ENCODE peak calls at places on chromosomes 12 and 14, in six cellular contexts. H, G, X, O, Q and P are unnamed samples.

GRCh38 chr12:18723752-18724151 is 14.1 kb downstream of the PLCZ1 start:
- DNase-seq in X (no peak), H (peak; percentile 4), G (no peak), O (no peak), Q (no peak), P (no peak)

GRCh38 chr14:90445011-90445410 is 48.2 kb downstream of the CALM1 start:
- DNase-seq in X (no peak), H (no peak), G (no peak), O (no peak), Q (no peak), P (no peak)

GRCh38 chr14:92997343-92998061 is 74.6 kb downstream of the CHGA start:
- DNase-seq in G (no peak), O (no peak), H (no peak), X (no peak), Q (no peak), P (no peak)

GRCh38 chr12:19065223-19065622 is 64.3 kb upstream of the PLEKHA5 start:
- DNase-seq in G (no peak), Q (no peak), H (no peak), O (no peak), X (no peak), P (no peak)

GRCh38 chr12:101599771-101600486 is 5.2 kb downstream of the MYBPC1 start:
- DNase-seq in O (no peak), H (no peak), Q (no peak), G (no peak), X (no peak), P (no peak)

GRCh38 chr12:64304571-64304970 is 82.5 kb upstream of the KICS2 start:
- DNase-seq in Q (no peak), H (no peak), X (no peak), G (no peak), O (no peak), P (no peak)

GRCh38 chr12:82414926-82415325 is 56.6 kb downstream of the METTL25 start:
- DNase-seq in X (no peak), G (no peak), Q (no peak), H (no peak), O (no peak), P (no peak)

GRCh38 chr12:81297606-81298005 is 219.7 kb downstream of the ACSS3 start:
- DNase-seq in X (no peak), O (no peak), G (no peak), H (no peak), Q (no peak), P (no peak)

GRCh38 chr12:122111070-122111750 is 32.7 kb downstream of the MLXIP start:
- DNase-seq in Q (peak; percentile 57), G (no peak), H (no peak), X (no peak), O (no peak), P (no peak)

GRCh38 chr12:122121341-122122192 is 43.0 kb downstream of the MLXIP start:
- DNase-seq in H (no peak), G (no peak), X (no peak), Q (peak; percentile 37), O (no peak), P (no peak)

GRCh38 chr12:122117979-122118378 is 39.4 kb downstream of the MLXIP start:
- DNase-seq in Q (peak; percentile 25), H (no peak), X (no peak), O (no peak), G (no peak), P (no peak)

DNA sequence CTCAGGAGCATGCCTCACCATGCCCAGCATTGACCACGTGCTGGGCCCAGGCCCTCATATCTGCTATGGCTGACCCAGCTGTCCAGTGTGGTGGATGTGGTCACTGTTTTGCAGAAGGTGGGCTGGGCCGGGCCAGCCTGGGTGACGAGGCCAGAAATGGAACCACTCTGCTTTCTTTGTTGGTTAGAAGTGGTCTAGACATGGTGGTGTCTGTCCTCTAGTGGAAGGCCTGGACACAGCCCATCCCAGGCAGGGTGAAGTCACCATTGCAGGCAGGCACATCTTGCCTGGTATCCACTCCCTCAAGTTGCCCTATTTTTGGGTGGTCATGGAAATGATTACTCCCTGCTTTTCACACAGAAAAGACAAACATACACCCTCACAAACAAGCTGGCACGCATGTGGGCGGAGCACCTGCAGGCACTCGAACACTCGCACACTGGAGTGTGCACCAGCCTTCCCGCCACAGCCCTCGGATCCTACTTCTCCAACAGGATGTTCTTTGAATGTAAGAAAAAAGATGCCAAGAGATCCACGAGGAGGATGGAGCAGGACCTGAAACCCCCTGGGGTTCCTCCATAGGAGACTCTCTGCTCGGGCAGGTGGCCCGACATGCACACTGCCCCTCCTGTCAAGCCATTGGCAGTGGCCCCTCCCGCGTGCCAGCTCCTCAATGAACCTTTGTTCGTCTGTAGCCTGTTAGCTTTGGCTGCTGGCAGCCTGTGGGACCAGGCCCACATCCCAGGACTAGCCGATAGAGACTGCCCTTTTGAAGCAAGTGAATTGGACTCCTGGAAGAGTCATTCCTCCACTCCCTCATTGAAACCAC is 38.4 kb downstream of the MLXIP start:
- DNase-seq in Q (peak; percentile 74), X (no peak), H (no peak), O (no peak), G (no peak), P (no peak)
- TF ChIP-seq CTCF in Q (peak; percentile 34), X (no peak), H (no peak), O (peak; percentile 19), G (no peak), P (no peak)

GRCh38 chr14:44652640-44653039 is 145.6 kb upstream of the FSCB start:
- DNase-seq in X (no peak), H (no peak), G (no peak), O (no peak), Q (no peak), P (no peak)

GRCh38 chr14:44662250-44662891 is 155.3 kb upstream of the FSCB start:
- DNase-seq in H (no peak), O (no peak), Q (no peak), G (no peak), X (no peak), P (no peak)

GRCh38 chr14:44657153-44657552 is 150.1 kb upstream of the FSCB start:
- DNase-seq in G (no peak), H (no peak), O (no peak), Q (no peak), X (no peak), P (no peak)

GRCh38 chr14:44658389-44658696 is 151.3 kb upstream of the FSCB start:
- DNase-seq in Q (no peak), H (no peak), O (no peak), G (no peak), X (no peak), P (no peak)

DNA sequence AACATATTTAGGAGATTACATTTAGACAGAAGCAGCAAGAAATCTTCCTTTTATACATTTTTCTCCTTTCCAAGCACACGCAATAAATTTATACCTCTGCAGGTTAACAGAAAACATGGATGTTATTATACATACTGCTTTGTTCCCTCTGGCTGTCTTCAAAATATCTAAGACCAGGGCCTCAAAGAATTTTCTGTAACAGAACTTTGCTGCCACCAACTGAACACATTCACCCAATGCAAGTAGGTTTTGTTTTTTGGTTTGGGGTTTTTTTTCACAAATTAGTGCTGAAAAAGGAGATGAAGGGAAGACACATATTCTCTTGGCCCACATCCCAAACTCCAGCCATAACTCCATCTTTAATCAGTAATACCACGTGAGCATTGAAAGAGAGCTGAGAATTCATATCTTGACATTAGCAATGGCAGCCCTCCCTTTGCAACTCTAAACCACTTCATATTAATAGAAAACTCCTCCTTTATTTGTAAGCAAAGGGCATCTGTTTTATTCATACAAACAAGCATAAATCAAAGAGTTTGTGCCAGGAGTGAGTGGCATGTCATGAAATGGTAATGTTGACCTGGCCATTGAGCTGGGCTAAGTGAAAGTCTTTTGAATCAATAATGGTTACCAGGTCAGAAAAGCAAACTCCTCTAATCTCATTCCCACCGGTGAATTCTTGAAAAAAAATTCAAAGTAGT is 150.8 kb upstream of the FSCB start:
- DNase-seq in Q (no peak), H (no peak), X (no peak), O (no peak), G (no peak), P (no peak)
- TF ChIP-seq CTCF in Q (peak; percentile 51), H (peak; percentile 45), X (peak; percentile 43), O (no peak), G (peak; percentile 61), P (no peak)

GRCh38 chr14:103772078-103772712 is 56.6 kb downstream of the ZFYVE21 start:
- DNase-seq in H (no peak), X (no peak), G (no peak), Q (no peak), O (no peak), P (no peak)

GRCh38 chr14:103775506-103775905 is 59.9 kb downstream of the ZFYVE21 start:
- DNase-seq in O (no peak), X (no peak), G (no peak), H (no peak), Q (no peak), P (no peak)

GRCh38 chr14:103767306-103767894 is 51.8 kb downstream of the ZFYVE21 start:
- DNase-seq in O (no peak), H (no peak), Q (no peak), X (no peak), G (no peak), P (no peak)

GRCh38 chr14:103770500-103770899 is 54.9 kb downstream of the ZFYVE21 start:
- DNase-seq in X (no peak), O (no peak), H (no peak), Q (no peak), G (no peak), P (no peak)

GRCh38 chr14:103770902-103771301 is 55.3 kb downstream of the ZFYVE21 start:
- DNase-seq in H (no peak), O (no peak), X (no peak), G (no peak), Q (no peak), P (no peak)
- TF ChIP-seq CTCF in H (no peak), O (no peak), X (no peak), G (no peak), Q (no peak), P (no peak)

GRCh38 chr12:54135621-54136027 is 53.2 kb downstream of the SMUG1 start:
- DNase-seq in G (peak; percentile 71), H (no peak), X (no peak), O (no peak), Q (peak; percentile 25), P (no peak)

GRCh38 chr12:54138219-54138618 is 50.6 kb downstream of the SMUG1 start:
- DNase-seq in G (no peak), H (no peak), X (no peak), O (no peak), Q (peak; percentile 1), P (no peak)

GRCh38 chr12:54139030-54139429 is 49.8 kb downstream of the SMUG1 start:
- DNase-seq in G (no peak), Q (peak; percentile 15), X (no peak), H (no peak), O (no peak), P (no peak)

GRCh38 chr12:54134850-54135249 is 53.9 kb downstream of the SMUG1 start:
- DNase-seq in O (no peak), G (no peak), X (no peak), H (no peak), Q (peak; percentile 12), P (no peak)

DNA sequence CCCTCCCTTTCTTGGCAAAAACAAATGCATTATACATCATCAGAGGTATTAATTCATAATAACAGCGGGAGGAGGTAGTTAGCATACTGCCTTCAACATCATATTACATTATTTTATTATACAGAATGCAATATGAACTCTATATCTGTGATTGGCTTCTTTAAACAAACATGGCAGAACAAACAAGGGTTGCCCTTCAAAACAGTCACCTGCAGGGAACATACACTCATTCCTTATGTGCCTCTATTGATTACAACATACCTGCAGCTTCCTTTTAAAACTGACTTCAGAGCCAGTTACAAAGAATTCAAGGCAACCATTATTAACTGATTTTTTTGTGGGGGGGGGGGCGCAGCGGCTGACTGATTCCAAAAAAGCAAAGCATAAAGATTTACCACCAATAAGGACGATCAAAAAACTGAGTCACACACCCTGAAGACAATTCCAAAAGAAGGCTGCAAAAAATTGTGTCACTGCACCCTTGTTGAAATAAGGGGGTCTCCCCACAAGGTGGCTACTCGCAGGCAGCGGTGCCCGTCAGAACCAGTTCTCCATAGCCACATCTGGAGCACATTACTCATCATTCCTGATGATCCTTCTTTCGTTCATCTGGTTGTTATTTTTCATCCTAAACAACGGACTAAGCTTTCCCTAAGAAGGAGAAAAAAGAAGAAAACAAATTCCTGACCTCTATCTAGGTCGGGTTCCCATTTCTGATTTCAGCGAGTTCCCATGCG is 51.8 kb downstream of the SMUG1 start:
- DNase-seq in G (no peak), H (no peak), Q (no peak), X (no peak), O (no peak), P (no peak)
- TF ChIP-seq CTCF in G (peak; percentile 43), H (no peak), Q (no peak), X (peak; percentile 18), O (no peak), P (no peak)